ENCODE peak calls at places on chromosomes 12 and 14, in nine cellular contexts. One of them, this sample, is unnamed.

GRCh38 chr14:72692678-72693077 is 201.2 kb downstream of the DPF3 start:
- DNase-seq in mammary epithelial cell: peak
- DNase-seq in mesendoderm: peak
- DNase-seq in astrocyte: no peak
- DNase-seq in PC-3: no peak
- DNase-seq in HCT116: no peak
- DNase-seq in neural progenitor cell: peak
- DNase-seq in GM23248: no peak
- DNase-seq in endodermal cell: peak
- DNase-seq in this sample: no peak

GRCh38 chr14:53542692-53543091 is 389.6 kb upstream of the DDHD1 start:
- DNase-seq in mammary epithelial cell: peak
- DNase-seq in neural progenitor cell: no peak
- DNase-seq in endodermal cell: no peak
- DNase-seq in mesendoderm: no peak
- DNase-seq in HCT116: no peak
- DNase-seq in GM23248: no peak
- DNase-seq in astrocyte: peak
- DNase-seq in PC-3: peak
- DNase-seq in this sample: no peak

GRCh38 chr14:80087411-80087810 is 123.9 kb downstream of the DIO2 start:
- DNase-seq in GM23248: no peak
- DNase-seq in neural progenitor cell: no peak
- DNase-seq in astrocyte: no peak
- DNase-seq in PC-3: no peak
- DNase-seq in endodermal cell: no peak
- DNase-seq in mesendoderm: no peak
- DNase-seq in HCT116: no peak
- DNase-seq in mammary epithelial cell: no peak
- DNase-seq in this sample: no peak

GRCh38 chr14:23294734-23295561 is 7.7 kb downstream of the PPP1R3E start:
- DNase-seq in astrocyte: no peak
- DNase-seq in PC-3: peak
- DNase-seq in GM23248: peak
- DNase-seq in mesendoderm: peak
- DNase-seq in neural progenitor cell: peak
- DNase-seq in endodermal cell: peak
- DNase-seq in mammary epithelial cell: no peak
- DNase-seq in HCT116: no peak
- DNase-seq in this sample: no peak

GRCh38 chr12:58564721-58565120 is 355.6 kb downstream of the LRIG3 start:
- DNase-seq in mammary epithelial cell: no peak
- DNase-seq in GM23248: peak
- DNase-seq in astrocyte: peak
- DNase-seq in neural progenitor cell: no peak
- DNase-seq in mesendoderm: no peak
- DNase-seq in endodermal cell: no peak
- DNase-seq in HCT116: no peak
- DNase-seq in PC-3: peak
- DNase-seq in this sample: no peak

GRCh38 chr12:49138587-49138986 is 7.4 kb upstream of the TUBA1B start:
- DNase-seq in neural progenitor cell: no peak
- DNase-seq in mammary epithelial cell: no peak
- DNase-seq in PC-3: no peak
- DNase-seq in HCT116: no peak
- DNase-seq in mesendoderm: peak
- DNase-seq in GM23248: no peak
- DNase-seq in endodermal cell: no peak
- DNase-seq in astrocyte: no peak
- DNase-seq in this sample: no peak

GRCh38 chr14:54278087-54278486 is 118.7 kb upstream of the CDKN3 start:
- DNase-seq in neural progenitor cell: no peak
- DNase-seq in GM23248: no peak
- DNase-seq in mammary epithelial cell: no peak
- DNase-seq in PC-3: no peak
- DNase-seq in endodermal cell: no peak
- DNase-seq in HCT116: no peak
- DNase-seq in astrocyte: no peak
- DNase-seq in mesendoderm: no peak
- DNase-seq in this sample: no peak

GRCh38 chr12:114747156-114747555 is 63.2 kb upstream of the TBX3 start:
- DNase-seq in endodermal cell: no peak
- DNase-seq in mammary epithelial cell: no peak
- DNase-seq in GM23248: no peak
- DNase-seq in PC-3: no peak
- DNase-seq in HCT116: no peak
- DNase-seq in astrocyte: no peak
- DNase-seq in neural progenitor cell: no peak
- DNase-seq in mesendoderm: no peak
- DNase-seq in this sample: no peak

GRCh38 chr12:109572506-109572845 is 828 bp downstream of the MMAB start:
- DNase-seq in astrocyte: no peak
- DNase-seq in HCT116: no peak
- DNase-seq in endodermal cell: no peak
- DNase-seq in mesendoderm: no peak
- DNase-seq in mammary epithelial cell: no peak
- DNase-seq in GM23248: no peak
- DNase-seq in PC-3: no peak
- DNase-seq in neural progenitor cell: no peak
- DNase-seq in this sample: no peak
- H3K9ac ChIP-seq in astrocyte: peak
- H3K9ac ChIP-seq in HCT116: peak
- H3K9ac ChIP-seq in endodermal cell: no peak
- H3K9ac ChIP-seq in mesendoderm: peak
- H3K9ac ChIP-seq in mammary epithelial cell: peak
- H3K9ac ChIP-seq in GM23248: peak
- H3K9ac ChIP-seq in PC-3: peak
- H3K9ac ChIP-seq in neural progenitor cell: no peak
- H3K9ac ChIP-seq in this sample: peak

GRCh38 chr12:47107446-47107845 is 27.7 kb upstream of the AMIGO2 start:
- DNase-seq in neural progenitor cell: no peak
- DNase-seq in mammary epithelial cell: no peak
- DNase-seq in astrocyte: no peak
- DNase-seq in endodermal cell: no peak
- DNase-seq in HCT116: no peak
- DNase-seq in mesendoderm: no peak
- DNase-seq in GM23248: no peak
- DNase-seq in PC-3: no peak
- DNase-seq in this sample: no peak

GRCh38 chr12:47102845-47103666 is 23.3 kb upstream of the AMIGO2 start:
- DNase-seq in mesendoderm: no peak
- DNase-seq in mammary epithelial cell: peak
- DNase-seq in neural progenitor cell: no peak
- DNase-seq in astrocyte: peak
- DNase-seq in GM23248: peak
- DNase-seq in PC-3: peak
- DNase-seq in HCT116: no peak
- DNase-seq in endodermal cell: no peak
- DNase-seq in this sample: no peak

GRCh38 chr12:47102406-47102805 is 22.6 kb upstream of the AMIGO2 start:
- DNase-seq in astrocyte: no peak
- DNase-seq in HCT116: no peak
- DNase-seq in GM23248: no peak
- DNase-seq in endodermal cell: no peak
- DNase-seq in mammary epithelial cell: no peak
- DNase-seq in mesendoderm: no peak
- DNase-seq in PC-3: no peak
- DNase-seq in neural progenitor cell: no peak
- DNase-seq in this sample: no peak

GRCh38 chr12:47107926-47108325 is 28.2 kb upstream of the AMIGO2 start:
- DNase-seq in PC-3: peak
- DNase-seq in GM23248: no peak
- DNase-seq in neural progenitor cell: no peak
- DNase-seq in astrocyte: no peak
- DNase-seq in mammary epithelial cell: no peak
- DNase-seq in mesendoderm: no peak
- DNase-seq in endodermal cell: no peak
- DNase-seq in HCT116: no peak
- DNase-seq in this sample: no peak

DNA sequence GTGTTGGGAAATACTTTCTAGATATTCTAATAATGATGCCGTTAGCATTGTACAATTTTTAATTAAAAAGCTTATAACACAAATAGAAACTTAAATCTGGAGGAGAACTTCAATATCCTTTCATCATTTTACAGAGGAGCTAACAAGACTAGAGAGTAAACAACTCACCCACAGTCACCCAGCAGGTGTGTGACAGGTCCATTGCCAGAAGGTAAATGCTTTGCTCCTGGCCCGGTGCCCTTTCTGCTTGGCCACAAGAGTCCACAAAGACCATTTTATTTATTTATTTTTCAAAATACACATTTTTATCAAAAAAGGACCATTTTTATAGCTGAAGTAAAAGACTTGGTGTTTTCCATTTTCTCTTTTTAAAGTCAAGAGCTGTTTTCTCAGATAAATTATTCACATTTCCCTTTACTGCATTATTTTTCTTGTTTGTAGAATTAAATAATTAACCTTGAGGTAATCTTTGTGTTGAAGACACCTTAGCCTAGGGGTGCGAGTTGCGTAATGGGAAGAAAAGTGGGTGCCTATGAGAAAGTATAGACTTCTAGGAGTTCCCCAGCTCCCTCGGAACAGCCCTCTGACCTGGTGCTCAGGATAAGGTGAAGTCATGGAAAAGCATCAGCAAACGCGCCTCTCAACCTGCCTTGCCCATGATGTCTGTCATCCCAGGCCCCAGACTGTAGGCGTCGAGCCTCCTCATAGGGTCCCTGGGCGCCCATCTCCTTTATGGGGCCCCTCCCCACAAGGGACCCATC is 26.3 kb upstream of the AMIGO2 start:
- DNase-seq in astrocyte: no peak
- DNase-seq in neural progenitor cell: no peak
- DNase-seq in PC-3: peak
- DNase-seq in GM23248: no peak
- DNase-seq in mammary epithelial cell: no peak
- DNase-seq in mesendoderm: no peak
- DNase-seq in endodermal cell: no peak
- DNase-seq in HCT116: no peak
- DNase-seq in this sample: no peak
- H3K9ac ChIP-seq in astrocyte: no peak
- H3K9ac ChIP-seq in neural progenitor cell: no peak
- H3K9ac ChIP-seq in PC-3: no peak
- H3K9ac ChIP-seq in GM23248: no peak
- H3K9ac ChIP-seq in mammary epithelial cell: no peak
- H3K9ac ChIP-seq in mesendoderm: no peak
- H3K9ac ChIP-seq in endodermal cell: no peak
- H3K9ac ChIP-seq in HCT116: no peak
- H3K9ac ChIP-seq in this sample: no peak

GRCh38 chr14:104699426-104699748 is 10.0 kb downstream of the INF2 start:
- DNase-seq in PC-3: no peak
- DNase-seq in endodermal cell: no peak
- DNase-seq in astrocyte: no peak
- DNase-seq in mesendoderm: no peak
- DNase-seq in mammary epithelial cell: no peak
- DNase-seq in GM23248: no peak
- DNase-seq in HCT116: no peak
- DNase-seq in neural progenitor cell: no peak
- DNase-seq in this sample: no peak
- H3K9ac ChIP-seq in PC-3: no peak
- H3K9ac ChIP-seq in endodermal cell: no peak
- H3K9ac ChIP-seq in astrocyte: no peak
- H3K9ac ChIP-seq in mesendoderm: no peak
- H3K9ac ChIP-seq in mammary epithelial cell: no peak
- H3K9ac ChIP-seq in GM23248: no peak
- H3K9ac ChIP-seq in HCT116: no peak
- H3K9ac ChIP-seq in neural progenitor cell: no peak
- H3K9ac ChIP-seq in this sample: no peak

GRCh38 chr14:105159344-105159743 is 9.2 kb downstream of the JAG2 start:
- DNase-seq in PC-3: no peak
- DNase-seq in mammary epithelial cell: no peak
- DNase-seq in mesendoderm: no peak
- DNase-seq in astrocyte: no peak
- DNase-seq in endodermal cell: no peak
- DNase-seq in HCT116: no peak
- DNase-seq in neural progenitor cell: no peak
- DNase-seq in GM23248: no peak
- DNase-seq in this sample: no peak

GRCh38 chr14:105161314-105161713 is 7.3 kb downstream of the JAG2 start:
- DNase-seq in mammary epithelial cell: no peak
- DNase-seq in mesendoderm: no peak
- DNase-seq in endodermal cell: no peak
- DNase-seq in GM23248: no peak
- DNase-seq in HCT116: no peak
- DNase-seq in PC-3: no peak
- DNase-seq in neural progenitor cell: no peak
- DNase-seq in astrocyte: no peak
- DNase-seq in this sample: no peak

GRCh38 chr14:105157872-105158271 is 10.7 kb downstream of the JAG2 start:
- DNase-seq in HCT116: no peak
- DNase-seq in mammary epithelial cell: no peak
- DNase-seq in neural progenitor cell: no peak
- DNase-seq in GM23248: no peak
- DNase-seq in endodermal cell: no peak
- DNase-seq in astrocyte: no peak
- DNase-seq in mesendoderm: no peak
- DNase-seq in PC-3: no peak
- DNase-seq in this sample: no peak

GRCh38 chr14:105156414-105157375 is 11.9 kb downstream of the JAG2 start:
- DNase-seq in PC-3: no peak
- DNase-seq in astrocyte: no peak
- DNase-seq in endodermal cell: no peak
- DNase-seq in neural progenitor cell: no peak
- DNase-seq in mammary epithelial cell: no peak
- DNase-seq in HCT116: no peak
- DNase-seq in mesendoderm: no peak
- DNase-seq in GM23248: no peak
- DNase-seq in this sample: no peak

DNA sequence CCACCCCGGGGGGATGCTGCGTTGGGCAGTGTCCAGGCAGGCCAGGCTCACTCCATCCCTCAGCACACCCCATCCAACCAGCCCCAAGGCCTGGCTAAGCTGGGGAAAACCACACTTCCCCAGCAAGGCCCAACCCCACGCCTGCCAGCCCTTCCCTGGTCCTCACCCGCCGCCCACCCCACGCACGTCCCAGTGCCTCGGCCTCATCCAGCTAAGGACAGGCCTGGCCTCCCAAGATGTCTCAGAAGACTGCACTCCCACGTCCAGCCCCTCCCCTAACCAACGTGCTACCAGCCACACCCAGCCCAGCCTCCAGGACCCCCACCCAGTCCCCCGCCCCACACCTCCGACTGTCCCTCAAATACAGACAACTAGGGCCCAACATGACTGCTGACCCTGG is 9.8 kb downstream of the JAG2 start:
- DNase-seq in neural progenitor cell: no peak
- DNase-seq in astrocyte: no peak
- DNase-seq in GM23248: no peak
- DNase-seq in endodermal cell: no peak
- DNase-seq in PC-3: no peak
- DNase-seq in mammary epithelial cell: no peak
- DNase-seq in mesendoderm: no peak
- DNase-seq in HCT116: no peak
- DNase-seq in this sample: no peak
- H3K9ac ChIP-seq in neural progenitor cell: no peak
- H3K9ac ChIP-seq in astrocyte: no peak
- H3K9ac ChIP-seq in GM23248: no peak
- H3K9ac ChIP-seq in endodermal cell: no peak
- H3K9ac ChIP-seq in PC-3: no peak
- H3K9ac ChIP-seq in mammary epithelial cell: no peak
- H3K9ac ChIP-seq in mesendoderm: no peak
- H3K9ac ChIP-seq in HCT116: no peak
- H3K9ac ChIP-seq in this sample: no peak

GRCh38 chr12:32134144-32134888 is 27.7 kb downstream of the BICD1 start:
- DNase-seq in mesendoderm: no peak
- DNase-seq in neural progenitor cell: no peak
- DNase-seq in astrocyte: peak
- DNase-seq in mammary epithelial cell: peak
- DNase-seq in GM23248: peak
- DNase-seq in endodermal cell: peak
- DNase-seq in HCT116: no peak
- DNase-seq in PC-3: peak
- DNase-seq in this sample: peak
- H3K9ac ChIP-seq in mesendoderm: no peak
- H3K9ac ChIP-seq in neural progenitor cell: no peak
- H3K9ac ChIP-seq in astrocyte: peak
- H3K9ac ChIP-seq in mammary epithelial cell: no peak
- H3K9ac ChIP-seq in GM23248: peak
- H3K9ac ChIP-seq in endodermal cell: no peak
- H3K9ac ChIP-seq in HCT116: no peak
- H3K9ac ChIP-seq in PC-3: no peak
- H3K9ac ChIP-seq in this sample: no peak